ENCODE peak calls at places on chromosomes 6 and 20, in six cellular contexts. L is Right ventricle myocardium superior; J is BE2C; H is stimulated activated CD4-positive, alpha-beta T cell treated with anti-CD3 and anti-CD28 coated beads, Interleukin-12 subunit alpha, Interleukin-12 subunit beta, amount 100 ng/mL, for 4 hours; K is stomach; N is AG04449. X is an unnamed sample.

GRCh38 chr20:45823949-45824835 is 2.9 kb downstream of the TNNC2 start:
- DNase-seq in L (peak), J (peak), H (peak), K (peak), N (no peak), X (peak)

GRCh38 chr6:139409026-139409425 is 34.6 kb upstream of the CITED2 start:
- DNase-seq in L (no peak), J (no peak), H (no peak), K (no peak), N (peak), X (no peak)

GRCh38 chr6:145112711-145113148 is 622.6 kb downstream of the EPM2A start:
- DNase-seq in L (no peak), J (peak), H (no peak), K (no peak), N (no peak), X (no peak)

GRCh38 chr6:17971128-17972073 is 16.0 kb downstream of the KIF13A start:
- DNase-seq in L (no peak), J (no peak), H (no peak), K (no peak), N (no peak), X (no peak)

GRCh38 chr20:46031701-46032254 is 2.8 kb downstream of the SLC12A5 start:
- DNase-seq in L (no peak), J (peak), H (no peak), K (peak), N (no peak), X (no peak)

GRCh38 chr6:154448448-154449096 is 61.9 kb downstream of the CNKSR3 start:
- DNase-seq in L (no peak), J (peak), H (no peak), K (no peak), N (peak), X (no peak)

GRCh38 chr6:44256291-44257006 is 879 bp downstream of the SLC35B2 start:
- DNase-seq in L (no peak), J (no peak), H (no peak), K (peak), N (no peak), X (no peak)

GRCh38 chr20:62927128-62927705 is 912 bp upstream of the DIDO1 start:
- DNase-seq in L (no peak), J (no peak), H (no peak), K (no peak), N (no peak), X (no peak)

GRCh38 chr20:25584905-25585704 is at the start of gene NINL:
- DNase-seq in L (peak), J (peak), H (peak), K (peak), N (no peak), X (no peak)

GRCh38 chr6:31042801-31043200 is 32.5 kb downstream of the MUC22 start:
- DNase-seq in L (no peak), J (peak), H (peak), K (peak), N (no peak), X (no peak)

GRCh38 chr6:36788768-36789167 is 50.5 kb downstream of the CPNE5 start:
- DNase-seq in L (no peak), J (no peak), H (no peak), K (no peak), N (no peak), X (no peak)

GRCh38 chr6:30682181-30683117 is 4.0 kb downstream of the PPP1R18 start:
- DNase-seq in L (peak), J (peak), H (peak), K (peak), N (peak), X (peak)

GRCh38 chr6:27836783-27837635 is 75.2 kb downstream of the OR2B2 start:
- DNase-seq in L (peak), J (peak), H (no peak), K (peak), N (no peak), X (peak)

GRCh38 chr6:11702039-11702795 is 76.4 kb downstream of the ADTRP start:
- DNase-seq in L (no peak), J (no peak), H (no peak), K (no peak), N (no peak), X (no peak)

GRCh38 chr6:148550569-148550968 is 196.3 kb upstream of the UST start:
- DNase-seq in L (no peak), J (no peak), H (no peak), K (no peak), N (no peak), X (no peak)

GRCh38 chr6:56899753-56900152 is 55.2 kb upstream of the BEND6 start:
- DNase-seq in L (no peak), J (no peak), H (no peak), K (no peak), N (no peak), X (no peak)

GRCh38 chr20:33552519-33552918 is 62.6 kb downstream of the CBFA2T2 start:
- DNase-seq in L (no peak), J (no peak), H (no peak), K (no peak), N (no peak), X (no peak)

GRCh38 chr6:32852844-32853540 is 512 bp downstream of the TAP1 start:
- DNase-seq in L (peak), J (no peak), H (peak), K (peak), N (no peak), X (peak)

GRCh38 chr6:1970151-1970561 is 275.2 kb downstream of the GMDS start:
- DNase-seq in L (no peak), J (peak), H (no peak), K (no peak), N (no peak), X (no peak)

GRCh38 chr6:166032366-166033171 is 135.1 kb downstream of the TBXT start:
- DNase-seq in L (peak), J (peak), H (no peak), K (no peak), N (peak), X (no peak)

GRCh38 chr6:39389372-39389767 is 66.9 kb upstream of the KCNK16 start:
- DNase-seq in L (no peak), J (no peak), H (no peak), K (no peak), N (no peak), X (no peak)

GRCh38 chr6:165834613-165835259 is 171.7 kb upstream of the PDE10A start:
- DNase-seq in L (peak), J (no peak), H (no peak), K (peak), N (no peak), X (no peak)

GRCh38 chr6:8940356-8940755 is 505.0 kb upstream of the SLC35B3 start:
- DNase-seq in L (no peak), J (no peak), H (no peak), K (no peak), N (no peak), X (no peak)

GRCh38 chr20:46249671-46250070 is 58.6 kb downstream of the CDH22 start:
- DNase-seq in L (no peak), J (no peak), H (no peak), K (no peak), N (no peak), X (no peak)

GRCh38 chr20:5746064-5746463 is 4.1 kb upstream of the SHLD1 start:
- DNase-seq in L (no peak), J (no peak), H (no peak), K (no peak), N (no peak), X (no peak)

GRCh38 chr6:166010585-166010984 is 157.1 kb downstream of the TBXT start:
- DNase-seq in L (no peak), J (no peak), H (no peak), K (no peak), N (no peak), X (no peak)

GRCh38 chr6:33752139-33753015 is 5.7 kb upstream of the IP6K3 start:
- DNase-seq in L (no peak), J (no peak), H (no peak), K (peak), N (no peak), X (no peak)

GRCh38 chr20:31633339-31633914 is 4.3 kb upstream of the COX4I2 start:
- DNase-seq in L (peak), J (no peak), H (no peak), K (no peak), N (no peak), X (no peak)

GRCh38 chr6:142975272-142975805 is 30.4 kb upstream of the HIVEP2 start:
- DNase-seq in L (no peak), J (no peak), H (no peak), K (no peak), N (no peak), X (no peak)

GRCh38 chr20:10596726-10597125 is 77.1 kb downstream of the JAG1 start:
- DNase-seq in L (no peak), J (no peak), H (no peak), K (no peak), N (peak), X (no peak)

GRCh38 chr20:59039233-59039632 is 3.4 kb downstream of the PRELID3B start:
- DNase-seq in L (no peak), J (no peak), H (no peak), K (no peak), N (no peak), X (no peak)

GRCh38 chr6:132136976-132137375 is 185.8 kb upstream of the CCN2 start:
- DNase-seq in L (no peak), J (no peak), H (no peak), K (no peak), N (no peak), X (no peak)

GRCh38 chr6:132300323-132300949 is 100.8 kb downstream of the MOXD1 start:
- DNase-seq in L (no peak), J (peak), H (no peak), K (peak), N (no peak), X (no peak)

GRCh38 chr20:39893013-39893685 is 795.9 kb downstream of the MAFB start:
- DNase-seq in L (no peak), J (no peak), H (no peak), K (no peak), N (peak), X (no peak)

GRCh38 chr6:168388641-168389633 is 52.0 kb upstream of the SMOC2 start:
- DNase-seq in L (no peak), J (no peak), H (no peak), K (peak), N (no peak), X (no peak)

GRCh38 chr6:122696853-122697252 is 82.7 kb upstream of the FABP7 start:
- DNase-seq in L (no peak), J (no peak), H (no peak), K (no peak), N (no peak), X (no peak)

GRCh38 chr6:149899926-149900619 is 2.2 kb upstream of the RAET1E start:
- DNase-seq in L (no peak), J (no peak), H (no peak), K (no peak), N (no peak), X (no peak)

X was measured in central memory CD8-positive, alpha-beta T cell.